ENCODE peak calls at places on chromosomes 5 and 9, in eight cellular contexts. K, B, H, Q, M, U, R and P are unnamed samples.

GRCh38 chr9:14441976-14442651 is 128.2 kb upstream of the NFIB start:
- DNase-seq in K (no peak), B (peak; percentile 16), H (no peak), Q (no peak), M (no peak), U (no peak), R (no peak), P (no peak)

GRCh38 chr5:159581502-159582249 is 251.4 kb upstream of the IL12B start:
- DNase-seq in K (peak; percentile 90), B (peak; percentile 66), H (peak; percentile 7), Q (no peak), M (no peak), U (no peak), R (no peak), P (no peak)

GRCh38 chr5:41415242-41415641 is 95.2 kb downstream of the PLCXD3 start:
- DNase-seq in K (peak; percentile 6), B (no peak), H (no peak), Q (no peak), M (no peak), U (no peak), R (no peak), P (no peak)

GRCh38 chr5:38726279-38726678 is 119.5 kb upstream of the OSMR start:
- DNase-seq in K (no peak), B (no peak), H (no peak), Q (no peak), M (no peak), U (no peak), R (no peak), P (no peak)

GRCh38 chr5:139386039-139386438 is 2.9 kb upstream of the SLC23A1 start:
- DNase-seq in K (no peak), B (no peak), H (no peak), Q (no peak), M (no peak), U (no peak), R (no peak), P (no peak)

GRCh38 chr9:89461302-89461701 is 36.6 kb downstream of the SEMA4D start:
- DNase-seq in K (peak; percentile 66), B (no peak), H (peak; percentile 32), Q (peak; percentile 23), M (no peak), U (no peak), R (no peak), P (no peak)

GRCh38 chr9:135009711-135010362 is 77.6 kb upstream of the OLFM1 start:
- DNase-seq in K (no peak), B (no peak), H (no peak), Q (no peak), M (no peak), U (no peak), R (no peak), P (no peak)

GRCh38 chr9:36441966-36442365 is 41.9 kb upstream of the RNF38 start:
- DNase-seq in K (peak; percentile 50), B (no peak), H (no peak), Q (no peak), M (no peak), U (no peak), R (no peak), P (no peak)

GRCh38 chr5:149730620-149731331 is 666 bp downstream of the PPARGC1B start:
- DNase-seq in K (peak; percentile 28), B (peak; percentile 44), H (peak; percentile 27), Q (peak; percentile 22), M (peak; percentile 19), U (no peak), R (peak; percentile 24), P (peak; percentile 53)

GRCh38 chr5:125870271-125870670 is 552.9 kb upstream of the GRAMD2B start:
- DNase-seq in K (no peak), B (no peak), H (no peak), Q (no peak), M (no peak), U (no peak), R (no peak), P (no peak)

GRCh38 chr5:157761690-157762611 is 18.4 kb downstream of the LSM11 start:
- DNase-seq in K (peak; percentile 75), B (peak; percentile 82), H (peak; percentile 72), Q (no peak), M (no peak), U (no peak), R (no peak), P (peak; percentile 11)

GRCh38 chr5:111447822-111448221 is 64.5 kb downstream of the STARD4 start:
- DNase-seq in K (no peak), B (no peak), H (no peak), Q (no peak), M (no peak), U (no peak), R (no peak), P (no peak)

GRCh38 chr9:110531776-110532175 is 47.8 kb downstream of the SVEP1 start:
- DNase-seq in K (no peak), B (peak; percentile 35), H (no peak), Q (no peak), M (no peak), U (no peak), R (no peak), P (no peak)

GRCh38 chr5:56527174-56527573 is 288.2 kb upstream of the MAP3K1 start:
- DNase-seq in K (no peak), B (no peak), H (no peak), Q (no peak), M (no peak), U (no peak), R (no peak), P (no peak)

GRCh38 chr9:33752130-33752637 is 43.2 kb upstream of the PRSS3 start:
- DNase-seq in K (no peak), B (no peak), H (no peak), Q (no peak), M (no peak), U (no peak), R (no peak), P (no peak)

GRCh38 chr9:9598723-9599122 is 1014.1 kb downstream of the PTPRD start:
- DNase-seq in K (no peak), B (no peak), H (no peak), Q (no peak), M (no peak), U (no peak), R (no peak), P (no peak)

GRCh38 chr5:58849995-58850667 is 267.3 kb downstream of the RAB3C start:
- DNase-seq in K (peak; percentile 45), B (peak; percentile 33), H (peak; percentile 23), Q (no peak), M (no peak), U (no peak), R (no peak), P (no peak)

GRCh38 chr5:55771175-55771655 is 33.4 kb downstream of the DDX4 start:
- DNase-seq in K (peak; percentile 30), B (no peak), H (no peak), Q (no peak), M (no peak), U (no peak), R (no peak), P (no peak)

GRCh38 chr5:107671742-107672211 is 1.0 kb upstream of the EFNA5 start:
- DNase-seq in K (peak; percentile 77), B (peak; percentile 50), H (peak; percentile 17), Q (no peak), M (no peak), U (no peak), R (no peak), P (no peak)

GRCh38 chr5:147017621-147018020 is 139.1 kb upstream of the PPP2R2B start:
- DNase-seq in K (no peak), B (no peak), H (no peak), Q (no peak), M (no peak), U (no peak), R (no peak), P (no peak)

GRCh38 chr5:174687503-174687902 is 36.9 kb upstream of the MSX2 start:
- DNase-seq in K (no peak), B (no peak), H (no peak), Q (no peak), M (no peak), U (no peak), R (no peak), P (no peak)

GRCh38 chr5:82364497-82364896 is 86.3 kb upstream of the RPS23 start:
- DNase-seq in K (peak; percentile 59), B (peak; percentile 64), H (peak; percentile 34), Q (no peak), M (no peak), U (no peak), R (no peak), P (no peak)

GRCh38 chr9:110919609-110920008 is 118.7 kb downstream of the LPAR1 start:
- DNase-seq in K (peak; percentile 82), B (peak; percentile 67), H (no peak), Q (no peak), M (no peak), U (no peak), R (no peak), P (no peak)

GRCh38 chr5:2996687-2997086 is 245.2 kb upstream of the IRX2 start:
- DNase-seq in K (no peak), B (no peak), H (no peak), Q (no peak), M (no peak), U (no peak), R (no peak), P (no peak)

GRCh38 chr5:95162231-95162992 is 122.5 kb downstream of the MCTP1 start:
- DNase-seq in K (no peak), B (no peak), H (no peak), Q (no peak), M (no peak), U (no peak), R (no peak), P (no peak)

GRCh38 chr5:113065626-113066025 is 89.0 kb downstream of the DCP2 start:
- DNase-seq in K (no peak), B (no peak), H (no peak), Q (no peak), M (no peak), U (no peak), R (no peak), P (no peak)

GRCh38 chr5:132094393-132095076 is 20.9 kb downstream of the CSF2 start:
- DNase-seq in K (peak; percentile 95), B (peak; percentile 91), H (peak; percentile 53), Q (no peak), M (no peak), U (no peak), R (no peak), P (no peak)

GRCh38 chr5:140239939-140240700 is 62.8 kb downstream of the PFDN1 start:
- DNase-seq in K (peak; percentile 70), B (peak; percentile 72), H (peak; percentile 62), Q (peak; percentile 10), M (peak; percentile 11), U (no peak), R (peak; percentile 40), P (peak; percentile 30)

GRCh38 chr9:93591301-93591700 is 14.9 kb downstream of the PHF2 start:
- DNase-seq in K (no peak), B (peak; percentile 1), H (no peak), Q (no peak), M (no peak), U (no peak), R (no peak), P (no peak)

GRCh38 chr9:112751059-112751795 is 667 bp downstream of the SNX30 start:
- DNase-seq in K (peak; percentile 86), B (peak; percentile 76), H (peak; percentile 57), Q (peak; percentile 15), M (peak; percentile 29), U (no peak), R (no peak), P (peak; percentile 20)

GRCh38 chr5:136036991-136037705 is 8.4 kb downstream of the TGFBI start:
- DNase-seq in K (peak; percentile 63), B (peak; percentile 29), H (peak; percentile 68), Q (no peak), M (peak; percentile 8), U (no peak), R (no peak), P (peak; percentile 9)

GRCh38 chr9:77747163-77747562 is 99.0 kb upstream of the GNA14 start:
- DNase-seq in K (peak; percentile 48), B (no peak), H (no peak), Q (no peak), M (no peak), U (no peak), R (no peak), P (no peak)

GRCh38 chr5:80654054-80654390 is 430 bp upstream of the MSH3 start:
- DNase-seq in K (no peak), B (peak; percentile 4), H (peak; percentile 24), Q (peak; percentile 10), M (peak; percentile 3), U (no peak), R (peak; percentile 5), P (no peak)